ENCODE peak calls at places on chromosomes 5 and 9, in ten cellular contexts. U is NCI-H1694 treated with DMSO at 0.1 percent for 48 hours; D is NCI-H1105 treated with DMSO at 0.1 percent for 48 hours; R is GM04504; G is activated CD4-positive, alpha-beta T cell treated with anti-CD3 and anti-CD28 coated beads for 24 hours; S is iris pigment epithelial cell; H is body of pancreas; T is stimulated activated CD4-positive, alpha-beta T cell treated with anti-CD3 and anti-CD28 coated beads, Interleukin-12 subunit alpha, Interleukin-12 subunit beta, amount 100 ng/mL, for 4 hours; Q is SK-N-MC; N is AG09319. M is an unnamed sample.

GRCh38 chr9:112620998-112621694 is 96.8 kb downstream of the INIP start:
- DNase-seq in U (no peak), D (no peak), R (no peak), G (no peak), S (no peak), H (no peak), T (no peak), Q (no peak), N (no peak), M (no peak)

GRCh38 chr9:121708768-121709488 is 57.5 kb downstream of the DAB2IP start:
- DNase-seq in U (peak), D (no peak), R (no peak), G (no peak), S (peak), H (no peak), T (no peak), Q (no peak), N (no peak), M (no peak)

GRCh38 chr5:82885657-82886389 is 191.4 kb downstream of the TMEM167A start:
- DNase-seq in U (no peak), D (no peak), R (no peak), G (no peak), S (peak), H (no peak), T (no peak), Q (no peak), N (no peak), M (no peak)

GRCh38 chr5:77960863-77961396 is 184.8 kb upstream of the TBCA start:
- DNase-seq in U (no peak), D (no peak), R (no peak), G (no peak), S (no peak), H (no peak), T (no peak), Q (no peak), N (no peak), M (no peak)

GRCh38 chr5:125870271-125870670 is 552.9 kb upstream of the GRAMD2B start:
- DNase-seq in U (peak), D (peak), R (peak), G (no peak), S (no peak), H (no peak), T (no peak), Q (no peak), N (peak), M (no peak)

GRCh38 chr5:4947899-4948556 is 192.1 kb upstream of the ADAMTS16 start:
- DNase-seq in U (no peak), D (peak), R (no peak), G (no peak), S (no peak), H (no peak), T (no peak), Q (no peak), N (no peak), M (no peak)

GRCh38 chr5:151150484-151151262 is 6.9 kb downstream of the ANXA6 start:
- DNase-seq in U (no peak), D (no peak), R (no peak), G (no peak), S (peak), H (no peak), T (peak), Q (no peak), N (no peak), M (no peak)

GRCh38 chr9:98255064-98255577 is 328 bp downstream of the TBC1D2 start:
- DNase-seq in U (no peak), D (peak), R (no peak), G (no peak), S (peak), H (no peak), T (no peak), Q (no peak), N (no peak), M (no peak)

GRCh38 chr5:31984691-31985090 is 189.4 kb downstream of the GOLPH3 start:
- DNase-seq in U (no peak), D (no peak), R (no peak), G (no peak), S (no peak), H (no peak), T (no peak), Q (no peak), N (no peak), M (no peak)

GRCh38 chr5:151692312-151692711 is 5.6 kb upstream of the SPARC start:
- DNase-seq in U (no peak), D (no peak), R (no peak), G (no peak), S (no peak), H (no peak), T (no peak), Q (no peak), N (no peak), M (no peak)

GRCh38 chr5:7878381-7878873 is 9.5 kb downstream of the MTRR start:
- DNase-seq in U (no peak), D (no peak), R (no peak), G (no peak), S (peak), H (no peak), T (no peak), Q (no peak), N (no peak), M (no peak)

GRCh38 chr5:1292846-1293415 is 1.9 kb downstream of the TERT start:
- DNase-seq in U (no peak), D (no peak), R (no peak), G (no peak), S (no peak), H (no peak), T (no peak), Q (no peak), N (no peak), M (no peak)

GRCh38 chr5:54859321-54859720 is 126.1 kb downstream of the ESM1 start:
- DNase-seq in U (no peak), D (no peak), R (no peak), G (no peak), S (no peak), H (no peak), T (no peak), Q (no peak), N (no peak), M (no peak)

GRCh38 chr5:110106750-110107149 is 417.0 kb downstream of the MAN2A1 start:
- DNase-seq in U (no peak), D (no peak), R (no peak), G (no peak), S (no peak), H (no peak), T (no peak), Q (no peak), N (no peak), M (no peak)